ENCODE peak calls at places on chromosome 15, in five cellular contexts. One of them, this sample, is unnamed.

GRCh38 chr15:58840048-58840447 is 68.9 kb downstream of the MINDY2 start:
- DNase-seq in fibroblast of pulmonary artery: peak
- DNase-seq in mesothelial cell of epicardium: no peak
- DNase-seq in activated B cell treated with CpG ODN at 0.5 μM for 24 hours: no peak
- DNase-seq in cardiac fibroblast: peak
- DNase-seq in this sample: no peak

GRCh38 chr15:71238926-71239325 is 123.7 kb downstream of the THSD4 start:
- DNase-seq in fibroblast of pulmonary artery: no peak
- DNase-seq in mesothelial cell of epicardium: no peak
- DNase-seq in activated B cell treated with CpG ODN at 0.5 μM for 24 hours: no peak
- DNase-seq in cardiac fibroblast: peak
- DNase-seq in this sample: no peak

GRCh38 chr15:90362936-90363212 is 10.8 kb downstream of the ZNF774 start:
- DNase-seq in fibroblast of pulmonary artery: peak
- DNase-seq in mesothelial cell of epicardium: no peak
- DNase-seq in activated B cell treated with CpG ODN at 0.5 μM for 24 hours: no peak
- DNase-seq in cardiac fibroblast: peak
- DNase-seq in this sample: no peak

GRCh38 chr15:64857421-64857820 is 15.7 kb downstream of the PLEKHO2 start:
- DNase-seq in fibroblast of pulmonary artery: peak
- DNase-seq in mesothelial cell of epicardium: no peak
- DNase-seq in activated B cell treated with CpG ODN at 0.5 μM for 24 hours: no peak
- DNase-seq in cardiac fibroblast: peak
- DNase-seq in this sample: no peak

GRCh38 chr15:53811530-53811929 is 52.1 kb upstream of the WDR72 start:
- DNase-seq in fibroblast of pulmonary artery: peak
- DNase-seq in mesothelial cell of epicardium: no peak
- DNase-seq in activated B cell treated with CpG ODN at 0.5 μM for 24 hours: no peak
- DNase-seq in cardiac fibroblast: peak
- DNase-seq in this sample: no peak

GRCh38 chr15:101320501-101321052 is 25.5 kb upstream of the SNRPA1 start:
- DNase-seq in fibroblast of pulmonary artery: peak
- DNase-seq in mesothelial cell of epicardium: no peak
- DNase-seq in activated B cell treated with CpG ODN at 0.5 μM for 24 hours: no peak
- DNase-seq in cardiac fibroblast: peak
- DNase-seq in this sample: no peak

GRCh38 chr15:39459538-39459937 is 121.3 kb upstream of the THBS1 start:
- DNase-seq in fibroblast of pulmonary artery: no peak
- DNase-seq in mesothelial cell of epicardium: no peak
- DNase-seq in activated B cell treated with CpG ODN at 0.5 μM for 24 hours: no peak
- DNase-seq in cardiac fibroblast: peak
- DNase-seq in this sample: no peak

GRCh38 chr15:58521293-58521991 is 89.7 kb downstream of the LIPC start:
- DNase-seq in fibroblast of pulmonary artery: peak
- DNase-seq in mesothelial cell of epicardium: no peak
- DNase-seq in activated B cell treated with CpG ODN at 0.5 μM for 24 hours: no peak
- DNase-seq in cardiac fibroblast: peak
- DNase-seq in this sample: no peak

DNA sequence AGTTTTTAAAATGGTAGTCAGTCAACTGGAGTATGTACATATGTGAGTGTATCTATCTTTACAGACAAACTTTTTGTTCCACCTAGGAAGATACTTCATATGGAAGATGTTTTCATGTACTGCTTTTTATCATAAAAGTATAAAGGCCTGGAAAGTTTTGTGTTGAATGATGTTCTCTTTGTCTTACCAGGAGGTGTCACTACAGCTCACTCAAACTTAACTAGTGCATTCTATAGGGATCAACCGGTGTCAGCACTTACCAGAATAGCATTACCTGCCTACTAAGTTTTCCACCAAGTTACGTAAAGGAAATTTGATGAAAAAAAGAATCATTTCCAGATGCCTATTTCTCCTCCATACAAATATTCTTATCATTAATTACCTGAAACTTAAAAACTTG is 522.6 kb upstream of the SEMA6D start:
- DNase-seq in fibroblast of pulmonary artery: peak
- DNase-seq in mesothelial cell of epicardium: no peak
- DNase-seq in activated B cell treated with CpG ODN at 0.5 μM for 24 hours: no peak
- DNase-seq in cardiac fibroblast: peak
- DNase-seq in this sample: no peak
- TF ChIP-seq CTCF in fibroblast of pulmonary artery: peak
- TF ChIP-seq CTCF in mesothelial cell of epicardium: peak
- TF ChIP-seq CTCF in activated B cell treated with CpG ODN at 0.5 μM for 24 hours: no peak
- TF ChIP-seq CTCF in cardiac fibroblast: peak
- TF ChIP-seq CTCF in this sample: peak

GRCh38 chr15:83446904-83447708 is at the start of gene SH3GL3:
- DNase-seq in fibroblast of pulmonary artery: peak
- DNase-seq in mesothelial cell of epicardium: peak
- DNase-seq in activated B cell treated with CpG ODN at 0.5 μM for 24 hours: no peak
- DNase-seq in cardiac fibroblast: peak
- DNase-seq in this sample: peak
- TF ChIP-seq CTCF in fibroblast of pulmonary artery: peak
- TF ChIP-seq CTCF in mesothelial cell of epicardium: peak
- TF ChIP-seq CTCF in activated B cell treated with CpG ODN at 0.5 μM for 24 hours: no peak
- TF ChIP-seq CTCF in cardiac fibroblast: peak
- TF ChIP-seq CTCF in this sample: peak

DNA sequence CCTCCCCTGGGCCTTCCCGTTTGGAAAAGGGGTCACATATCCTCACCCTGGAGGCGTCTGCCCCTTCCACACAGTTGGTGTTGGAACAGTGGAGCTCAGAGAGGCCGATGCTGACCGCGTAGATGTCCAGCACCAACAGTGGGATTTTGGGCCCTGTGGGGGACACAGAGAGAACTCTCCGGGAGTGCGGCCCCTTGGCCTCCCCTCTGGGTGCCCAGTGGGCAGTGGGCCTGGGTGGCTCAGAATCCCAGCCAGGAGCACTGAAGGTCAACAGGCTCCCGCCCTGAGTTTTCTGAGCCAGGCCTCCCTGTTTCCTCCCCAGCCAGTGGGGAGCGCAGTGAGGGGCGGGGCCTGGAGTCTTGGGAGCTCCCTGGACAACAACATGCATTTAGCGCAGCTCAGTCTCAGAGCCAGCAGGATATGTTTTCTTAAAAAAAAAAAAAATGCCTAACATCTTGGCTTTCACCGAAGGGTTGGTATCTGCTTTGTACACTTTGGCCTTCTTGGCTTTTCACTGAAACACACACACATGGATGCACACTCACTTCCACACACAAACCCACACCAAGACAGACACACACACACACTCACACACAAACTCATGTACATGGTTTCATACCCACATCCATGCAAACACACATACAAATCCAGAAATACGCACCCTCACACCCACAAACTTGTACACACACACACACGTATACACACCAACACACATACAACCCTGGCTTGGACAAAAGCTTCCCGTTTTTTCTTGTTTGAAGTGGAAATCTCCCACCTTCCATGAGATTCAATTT is 562 bp upstream of the ISLR start:
- DNase-seq in fibroblast of pulmonary artery: peak
- DNase-seq in mesothelial cell of epicardium: no peak
- DNase-seq in activated B cell treated with CpG ODN at 0.5 μM for 24 hours: no peak
- DNase-seq in cardiac fibroblast: peak
- DNase-seq in this sample: peak
- TF ChIP-seq CTCF in fibroblast of pulmonary artery: no peak
- TF ChIP-seq CTCF in mesothelial cell of epicardium: no peak
- TF ChIP-seq CTCF in activated B cell treated with CpG ODN at 0.5 μM for 24 hours: no peak
- TF ChIP-seq CTCF in cardiac fibroblast: no peak
- TF ChIP-seq CTCF in this sample: no peak

GRCh38 chr15:88681610-88682221 is 42.9 kb downstream of the ISG20 start:
- DNase-seq in fibroblast of pulmonary artery: no peak
- DNase-seq in mesothelial cell of epicardium: no peak
- DNase-seq in activated B cell treated with CpG ODN at 0.5 μM for 24 hours: no peak
- DNase-seq in cardiac fibroblast: no peak
- DNase-seq in this sample: no peak
- TF ChIP-seq CTCF in fibroblast of pulmonary artery: no peak
- TF ChIP-seq CTCF in mesothelial cell of epicardium: no peak
- TF ChIP-seq CTCF in activated B cell treated with CpG ODN at 0.5 μM for 24 hours: no peak
- TF ChIP-seq CTCF in cardiac fibroblast: no peak
- TF ChIP-seq CTCF in this sample: no peak

GRCh38 chr15:24819680-24820079 is 135.1 kb upstream of the SNRPN start:
- DNase-seq in fibroblast of pulmonary artery: no peak
- DNase-seq in mesothelial cell of epicardium: no peak
- DNase-seq in activated B cell treated with CpG ODN at 0.5 μM for 24 hours: no peak
- DNase-seq in cardiac fibroblast: no peak
- DNase-seq in this sample: no peak
- TF ChIP-seq CTCF in fibroblast of pulmonary artery: no peak
- TF ChIP-seq CTCF in mesothelial cell of epicardium: no peak
- TF ChIP-seq CTCF in activated B cell treated with CpG ODN at 0.5 μM for 24 hours: no peak
- TF ChIP-seq CTCF in cardiac fibroblast: no peak
- TF ChIP-seq CTCF in this sample: no peak

GRCh38 chr15:67399925-67400324 is 121.0 kb upstream of the C15orf61 start:
- DNase-seq in fibroblast of pulmonary artery: no peak
- DNase-seq in mesothelial cell of epicardium: no peak
- DNase-seq in activated B cell treated with CpG ODN at 0.5 μM for 24 hours: no peak
- DNase-seq in cardiac fibroblast: no peak
- DNase-seq in this sample: no peak

GRCh38 chr15:67396109-67396508 is 124.8 kb upstream of the C15orf61 start:
- DNase-seq in fibroblast of pulmonary artery: no peak
- DNase-seq in mesothelial cell of epicardium: no peak
- DNase-seq in activated B cell treated with CpG ODN at 0.5 μM for 24 hours: no peak
- DNase-seq in cardiac fibroblast: no peak
- DNase-seq in this sample: no peak

GRCh38 chr15:67400890-67401289 is 120.0 kb upstream of the C15orf61 start:
- DNase-seq in fibroblast of pulmonary artery: no peak
- DNase-seq in mesothelial cell of epicardium: no peak
- DNase-seq in activated B cell treated with CpG ODN at 0.5 μM for 24 hours: no peak
- DNase-seq in cardiac fibroblast: no peak
- DNase-seq in this sample: no peak

GRCh38 chr15:67397139-67397538 is 123.8 kb upstream of the C15orf61 start:
- DNase-seq in fibroblast of pulmonary artery: no peak
- DNase-seq in mesothelial cell of epicardium: no peak
- DNase-seq in activated B cell treated with CpG ODN at 0.5 μM for 24 hours: no peak
- DNase-seq in cardiac fibroblast: no peak
- DNase-seq in this sample: no peak
- TF ChIP-seq CTCF in fibroblast of pulmonary artery: peak
- TF ChIP-seq CTCF in mesothelial cell of epicardium: no peak
- TF ChIP-seq CTCF in activated B cell treated with CpG ODN at 0.5 μM for 24 hours: no peak
- TF ChIP-seq CTCF in cardiac fibroblast: no peak
- TF ChIP-seq CTCF in this sample: peak

DNA sequence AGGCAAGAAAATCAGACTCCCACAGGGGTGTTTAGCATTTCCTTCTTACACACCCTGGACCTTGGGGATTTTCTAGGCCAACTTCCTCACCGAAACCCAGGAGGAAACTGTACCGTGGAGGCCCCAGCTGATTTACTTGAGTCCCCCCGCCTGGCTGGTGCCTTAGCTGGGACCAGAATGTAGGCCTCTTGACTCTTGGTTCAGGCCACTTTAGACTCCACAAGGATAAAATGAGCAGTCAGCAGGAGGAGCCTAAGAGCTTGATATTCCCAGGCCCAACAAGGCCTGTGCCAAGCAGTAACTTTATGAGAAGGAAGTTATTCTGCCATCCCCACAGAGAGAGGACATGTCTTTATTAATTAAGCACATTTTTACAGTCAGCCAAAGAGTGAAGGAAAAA is 4.6 kb upstream of the APBA2 start:
- DNase-seq in fibroblast of pulmonary artery: peak
- DNase-seq in mesothelial cell of epicardium: no peak
- DNase-seq in activated B cell treated with CpG ODN at 0.5 μM for 24 hours: no peak
- DNase-seq in cardiac fibroblast: peak
- DNase-seq in this sample: no peak
- TF ChIP-seq CTCF in fibroblast of pulmonary artery: peak
- TF ChIP-seq CTCF in mesothelial cell of epicardium: no peak
- TF ChIP-seq CTCF in activated B cell treated with CpG ODN at 0.5 μM for 24 hours: no peak
- TF ChIP-seq CTCF in cardiac fibroblast: no peak
- TF ChIP-seq CTCF in this sample: peak

DNA sequence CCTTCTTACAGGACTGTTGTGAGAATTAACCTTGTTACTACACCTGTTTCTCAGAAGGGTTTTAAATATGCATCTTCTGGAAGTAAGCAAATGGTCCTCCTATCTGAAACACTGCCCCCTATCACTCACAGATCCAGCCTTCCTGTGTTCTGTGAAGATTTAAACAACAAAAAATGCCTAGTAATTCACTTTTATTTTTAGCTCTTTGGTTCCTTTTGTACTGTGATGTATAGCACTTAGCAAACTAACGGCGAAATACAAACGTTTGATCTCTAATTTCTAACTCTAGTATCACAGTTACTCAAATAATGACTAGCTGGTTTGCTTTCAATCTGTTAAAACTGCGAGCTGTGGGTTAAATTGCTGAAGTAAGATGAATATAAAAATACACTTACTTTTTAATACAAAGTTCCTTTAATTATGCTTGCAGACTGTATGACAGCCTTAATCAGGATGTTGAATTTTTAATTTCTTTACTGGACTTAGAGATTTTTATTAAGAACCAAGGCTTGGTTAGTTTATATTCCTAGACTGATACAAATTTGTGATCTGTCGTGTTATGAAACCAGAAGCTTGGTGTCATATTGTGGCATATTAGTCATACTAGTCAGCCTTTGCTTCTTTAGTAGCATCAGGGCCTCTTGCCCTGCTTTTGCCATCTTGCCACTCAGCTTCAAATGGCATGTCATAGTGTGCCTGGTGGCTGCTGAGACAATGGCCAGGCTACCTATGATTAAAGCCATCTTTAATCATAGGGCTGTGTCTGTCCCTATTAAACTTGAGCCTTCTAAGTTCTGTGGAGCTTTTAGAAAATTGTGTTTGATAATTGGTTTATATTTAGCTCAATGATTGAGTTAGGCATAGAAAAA is 9.2 kb downstream of the EIF3J start:
- DNase-seq in fibroblast of pulmonary artery: peak
- DNase-seq in mesothelial cell of epicardium: no peak
- DNase-seq in activated B cell treated with CpG ODN at 0.5 μM for 24 hours: no peak
- DNase-seq in cardiac fibroblast: peak
- DNase-seq in this sample: no peak
- TF ChIP-seq CTCF in fibroblast of pulmonary artery: peak
- TF ChIP-seq CTCF in mesothelial cell of epicardium: no peak
- TF ChIP-seq CTCF in activated B cell treated with CpG ODN at 0.5 μM for 24 hours: no peak
- TF ChIP-seq CTCF in cardiac fibroblast: peak
- TF ChIP-seq CTCF in this sample: peak

GRCh38 chr15:29539736-29540135 is 270.1 kb upstream of the NSMCE3 start:
- DNase-seq in fibroblast of pulmonary artery: no peak
- DNase-seq in mesothelial cell of epicardium: no peak
- DNase-seq in activated B cell treated with CpG ODN at 0.5 μM for 24 hours: no peak
- DNase-seq in cardiac fibroblast: no peak
- DNase-seq in this sample: peak
- TF ChIP-seq CTCF in fibroblast of pulmonary artery: no peak
- TF ChIP-seq CTCF in mesothelial cell of epicardium: no peak
- TF ChIP-seq CTCF in activated B cell treated with CpG ODN at 0.5 μM for 24 hours: no peak
- TF ChIP-seq CTCF in cardiac fibroblast: no peak
- TF ChIP-seq CTCF in this sample: no peak